ENCODE peak calls at places on chromosomes 7 and 10, in four cellular contexts. B is left ventricle myocardium inferior, X is heart right ventricle, Z is endothelial cell. J is an unnamed sample.

GRCh38 chr10:5396545-5396944 is 8.1 kb downstream of the TUBAL3 start:
- DNase-seq in B (no peak), X (no peak), Z (no peak), J (no peak)

GRCh38 chr7:74027683-74028320 is at the start of gene ELN:
- DNase-seq in B (peak), Z (no peak), X (peak), J (no peak)

GRCh38 chr10:78925800-78926319 is 142.9 kb upstream of the ZMIZ1 start:
- DNase-seq in X (no peak), Z (no peak), B (no peak), J (no peak)

GRCh38 chr7:28466341-28466740 is 54.0 kb downstream of the CREB5 start:
- DNase-seq in Z (no peak), B (no peak), X (no peak), J (no peak)

GRCh38 chr7:141960687-141961422 is 12.7 kb downstream of the TAS2R38 start:
- DNase-seq in B (no peak), X (no peak), Z (no peak), J (peak)

GRCh38 chr7:112985377-112985987 is 101.1 kb downstream of the GPR85 start:
- DNase-seq in B (no peak), X (peak), Z (no peak), J (no peak)

GRCh38 chr7:40760293-40760964 is 625.6 kb downstream of the SUGCT start:
- DNase-seq in B (no peak), Z (no peak), X (no peak), J (no peak)

GRCh38 chr7:107233174-107233573 is 64.4 kb downstream of the HBP1 start:
- DNase-seq in B (no peak), Z (no peak), X (no peak), J (no peak)

GRCh38 chr7:85068796-85069195 is 118.1 kb downstream of the SEMA3D start:
- DNase-seq in B (no peak), X (no peak), Z (no peak), J (no peak)